ENCODE peak calls at places on chromosomes 12 and 14, in five cellular contexts. B, Z, M, F and K are unnamed samples.
A peak's percentile ranks its signal among the peaks of the same experiment; 100 is the strongest.

GRCh38 chr14:31895206-31895605 is 181.9 kb upstream of the ARHGAP5 start:
- DNase-seq in B (no peak), Z (no peak), M (no peak), F (no peak), K (peak; percentile 30)

GRCh38 chr12:75699728-75700496 is 188.5 kb upstream of the KRR1 start:
- DNase-seq in B (no peak), Z (no peak), M (no peak), F (no peak), K (no peak)

GRCh38 chr14:65001758-65002157 is 15.1 kb downstream of the FNTB start:
- DNase-seq in B (no peak), Z (no peak), M (no peak), F (no peak), K (no peak)

GRCh38 chr12:14167005-14167628 is 185.7 kb upstream of the GRIN2B start:
- DNase-seq in B (peak; percentile 60), Z (peak; percentile 51), M (no peak), F (peak; percentile 46), K (peak; percentile 14)

GRCh38 chr14:72450473-72451044 is 443.3 kb downstream of the DPF3 start:
- DNase-seq in B (no peak), Z (no peak), M (no peak), F (no peak), K (no peak)

GRCh38 chr14:56378474-56378873 is 201.1 kb upstream of the TMEM260 start:
- DNase-seq in B (no peak), Z (no peak), M (no peak), F (no peak), K (no peak)

GRCh38 chr14:71049435-71050147 is 142.3 kb downstream of the PCNX1 start:
- DNase-seq in B (no peak), Z (no peak), M (no peak), F (no peak), K (no peak)

GRCh38 chr12:104668274-104668718 is 211.5 kb downstream of the CHST11 start:
- DNase-seq in B (no peak), Z (no peak), M (peak; percentile 38), F (no peak), K (no peak)

GRCh38 chr12:99915251-99916082 is 69.3 kb downstream of the ANKS1B start:
- DNase-seq in B (peak; percentile 81), Z (no peak), M (no peak), F (no peak), K (no peak)

GRCh38 chr12:2051700-2052625 is 824 bp upstream of the CACNA1C start:
- DNase-seq in B (no peak), Z (no peak), M (no peak), F (no peak), K (no peak)

GRCh38 chr12:121930862-121931261 is 12.5 kb downstream of the CFAP251 start:
- DNase-seq in B (no peak), Z (no peak), M (no peak), F (no peak), K (no peak)

GRCh38 chr12:26195250-26195640 is at the start of gene SSPN:
- DNase-seq in B (peak; percentile 33), Z (no peak), M (peak; percentile 59), F (peak; percentile 74), K (no peak)

GRCh38 chr12:41407240-41407799 is 219.2 kb downstream of the PDZRN4 start:
- DNase-seq in B (no peak), Z (no peak), M (no peak), F (no peak), K (no peak)

GRCh38 chr14:33851931-33852330 is 98.9 kb downstream of the EGLN3 start:
- DNase-seq in B (no peak), Z (no peak), M (no peak), F (no peak), K (no peak)

GRCh38 chr12:53737951-53738833 is 10.9 kb upstream of the CALCOCO1 start:
- DNase-seq in B (no peak), Z (no peak), M (no peak), F (no peak), K (no peak)

GRCh38 chr12:107196681-107197080 is 103.3 kb upstream of the CRY1 start:
- DNase-seq in B (no peak), Z (no peak), M (no peak), F (no peak), K (no peak)

GRCh38 chr12:38392584-38393144 is 76.1 kb downstream of the ALG10B start:
- DNase-seq in B (peak; percentile 35), Z (no peak), M (no peak), F (no peak), K (no peak)

GRCh38 chr14:24317141-24317927 is 6.0 kb downstream of the LTB4R start:
- DNase-seq in B (no peak), Z (no peak), M (no peak), F (no peak), K (no peak)

GRCh38 chr14:24314377-24315193 is 3.3 kb downstream of the LTB4R start:
- DNase-seq in B (no peak), Z (no peak), M (no peak), F (no peak), K (no peak)

GRCh38 chr14:24315243-24315806 is 4.0 kb downstream of the LTB4R start:
- DNase-seq in B (no peak), Z (no peak), M (no peak), F (no peak), K (no peak)

GRCh38 chr14:24316597-24316950 is 5.3 kb downstream of the LTB4R start:
- DNase-seq in B (no peak), Z (no peak), M (no peak), F (no peak), K (no peak)

DNA sequence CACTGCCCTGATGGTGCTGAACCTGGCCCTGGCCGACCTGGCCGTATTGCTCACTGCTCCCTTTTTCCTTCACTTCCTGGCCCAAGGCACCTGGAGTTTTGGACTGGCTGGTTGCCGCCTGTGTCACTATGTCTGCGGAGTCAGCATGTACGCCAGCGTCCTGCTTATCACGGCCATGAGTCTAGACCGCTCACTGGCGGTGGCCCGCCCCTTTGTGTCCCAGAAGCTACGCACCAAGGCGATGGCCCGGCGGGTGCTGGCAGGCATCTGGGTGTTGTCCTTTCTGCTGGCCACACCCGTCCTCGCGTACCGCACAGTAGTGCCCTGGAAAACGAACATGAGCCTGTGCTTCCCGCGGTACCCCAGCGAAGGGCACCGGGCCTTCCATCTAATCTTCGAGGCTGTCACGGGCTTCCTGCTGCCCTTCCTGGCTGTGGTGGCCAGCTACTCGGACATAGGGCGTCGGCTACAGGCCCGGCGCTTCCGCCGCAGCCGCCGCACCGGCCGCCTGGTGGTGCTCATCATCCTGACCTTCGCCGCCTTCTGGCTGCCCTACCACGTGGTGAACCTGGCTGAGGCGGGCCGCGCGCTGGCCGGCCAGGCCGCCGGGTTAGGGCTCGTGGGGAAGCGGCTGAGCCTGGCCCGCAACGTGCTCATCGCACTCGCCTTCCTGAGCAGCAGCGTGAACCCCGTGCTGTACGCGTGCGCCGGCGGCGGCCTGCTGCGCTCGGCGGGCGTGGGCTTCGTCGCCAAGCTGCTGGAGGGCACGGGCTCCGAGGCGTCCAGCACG is 4.7 kb downstream of the LTB4R start:
- DNase-seq in B (no peak), Z (no peak), M (peak; percentile 67), F (no peak), K (no peak)
- H3K4me3 ChIP-seq in B (no peak overlapping the region), Z (no peak overlapping the region), M (peak overlapping the region; percentile 20), F (no peak overlapping the region), K (no peak overlapping the region)

GRCh38 chr12:64722835-64723234 is 36.4 kb downstream of the GNS start:
- DNase-seq in B (no peak), Z (no peak), M (no peak), F (no peak), K (no peak)

GRCh38 chr12:64718649-64719048 is 40.6 kb downstream of the GNS start:
- DNase-seq in B (no peak), Z (no peak), M (no peak), F (no peak), K (no peak)

GRCh38 chr12:64720884-64721283 is 38.3 kb downstream of the GNS start:
- DNase-seq in B (no peak), Z (no peak), M (no peak), F (no peak), K (no peak)

GRCh38 chr12:64724201-64724745 is 34.9 kb downstream of the GNS start:
- DNase-seq in B (no peak), Z (no peak), M (no peak), F (no peak), K (no peak)

DNA sequence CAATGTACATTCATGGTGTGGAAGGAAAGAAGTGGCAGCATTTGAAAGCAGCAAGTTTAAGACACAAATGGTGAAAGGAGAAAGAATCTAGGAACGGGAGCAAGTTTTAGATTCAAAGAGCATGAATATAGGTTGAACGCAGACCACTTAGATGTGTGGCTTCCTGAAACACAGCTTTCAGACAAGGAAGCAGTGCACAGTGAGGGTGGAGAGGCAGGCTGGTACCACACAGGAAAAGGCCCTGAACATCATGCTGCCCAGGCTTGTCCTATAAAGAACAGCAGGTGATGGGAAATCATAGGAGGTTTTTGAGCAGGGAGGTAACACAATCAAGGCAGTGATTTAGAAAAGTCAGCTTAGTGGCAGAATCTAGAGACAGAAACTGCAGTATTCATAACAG is 35.6 kb downstream of the GNS start:
- DNase-seq in B (no peak), Z (no peak), M (no peak), F (no peak), K (no peak)
- TF ChIP-seq CTCF in B (no peak), Z (no peak), M (no peak), F (no peak), K (no peak)

DNA sequence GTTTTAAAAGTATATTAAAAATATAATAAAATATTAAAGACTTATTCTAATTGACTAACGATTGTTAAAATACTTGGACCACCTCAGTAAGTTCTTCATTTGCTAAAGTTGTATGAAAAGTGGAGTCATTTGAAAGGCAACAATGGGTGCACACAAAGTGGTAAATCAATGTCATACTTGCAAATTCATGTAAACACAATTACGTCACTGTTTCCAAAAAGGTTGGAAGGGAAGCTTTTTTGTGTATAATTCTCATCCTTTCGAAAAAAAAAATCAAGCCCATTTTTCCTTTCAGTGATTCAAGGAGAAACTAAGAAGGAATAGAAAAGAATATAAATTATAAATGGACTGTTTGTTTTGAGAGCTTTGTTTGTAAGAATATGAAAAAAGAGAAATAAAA is 166.2 kb downstream of the PIK3C2G start:
- DNase-seq in B (no peak), Z (no peak), M (no peak), F (no peak), K (no peak)
- H3K4me3 ChIP-seq in B (no peak overlapping the region), Z (no peak overlapping the region), M (no peak overlapping the region), F (no peak overlapping the region), K (no peak overlapping the region)

DNA sequence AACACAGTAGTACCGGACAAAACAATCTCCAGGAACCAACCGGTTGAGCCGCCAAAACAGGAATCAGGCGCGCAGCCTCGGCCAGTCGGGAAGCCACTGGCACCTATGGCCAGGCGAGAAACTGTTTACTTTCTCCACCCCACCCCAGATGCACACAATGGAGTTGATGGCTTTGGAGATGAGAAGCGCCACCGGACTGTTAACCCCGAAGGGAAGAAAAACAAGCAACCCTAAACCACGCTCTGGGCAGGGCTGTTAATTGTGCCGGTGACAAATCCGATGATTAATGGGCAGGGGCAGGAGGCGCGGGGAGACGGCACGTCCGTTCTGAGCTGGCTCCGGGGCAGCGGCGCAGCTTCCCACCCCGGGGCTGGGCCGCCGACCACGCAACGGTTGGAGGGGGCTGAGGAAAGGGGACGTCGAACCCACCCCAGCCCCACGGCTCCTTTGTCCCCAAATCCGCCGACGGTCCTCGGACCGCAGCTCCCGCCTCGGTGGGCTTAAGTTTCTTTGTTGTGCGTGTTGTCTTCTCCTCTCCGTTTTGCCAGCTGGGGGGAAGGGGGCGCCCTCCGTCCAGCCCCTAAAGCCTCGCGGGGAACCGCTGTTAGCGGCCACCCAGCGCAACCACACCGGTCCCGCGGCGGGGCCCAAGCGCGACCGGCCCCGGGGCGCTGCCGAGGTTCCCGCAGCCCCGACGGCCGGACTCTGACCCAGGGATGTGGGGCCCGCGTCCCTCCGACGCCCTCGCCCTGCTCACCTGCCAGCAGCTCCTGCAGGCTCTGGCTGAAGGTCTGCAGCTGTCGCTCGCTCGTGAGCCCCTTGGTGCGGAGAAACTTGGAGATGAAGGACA is 790 bp downstream of the BTG1 start:
- DNase-seq in B (peak; percentile 44), Z (peak; percentile 45), M (peak; percentile 52), F (peak; percentile 57), K (no peak)
- TF ChIP-seq CTCF in B (no peak), Z (peak; percentile 47), M (no peak), F (no peak), K (no peak)